ENCODE peak calls at places on chromosome X, in four cellular contexts. J is stimulated activated CD4-positive, alpha-beta T cell treated with anti-CD3 and anti-CD28 coated beads, Interleukin-4, amount 100 ng/mL, for 24 hours; Y is KBM-7; V is head of caudate nucleus. Z is an unnamed sample.

GRCh38 chrX:136376713-136377112 is 76.0 kb downstream of the ADGRG4 start:
- DNase-seq in J (no peak), Y (no peak), V (no peak), Z (no peak)

GRCh38 chrX:21947671-21948070 is 7.2 kb downstream of the SMS start:
- DNase-seq in J (no peak), Y (no peak), V (no peak), Z (no peak)

GRCh38 chrX:38277802-38278201 is 49.5 kb downstream of the RPGR start:
- DNase-seq in J (no peak), Y (no peak), V (no peak), Z (no peak)

GRCh38 chrX:118974088-118974907 is at the start of gene LONRF3:
- DNase-seq in J (peak; percentile 65), Y (no peak), V (peak; percentile 80), Z (peak; percentile 55)

GRCh38 chrX:114181195-114181594 is 402.7 kb upstream of the HTR2C start:
- DNase-seq in J (no peak), Y (no peak), V (no peak), Z (no peak)

GRCh38 chrX:19798423-19798822 is 89.0 kb downstream of the SH3KBP1 start:
- DNase-seq in J (peak; percentile 33), Y (no peak), V (no peak), Z (no peak)

GRCh38 chrX:147476008-147476407 is 435.7 kb upstream of the FMR1 start:
- DNase-seq in J (no peak), Y (peak; percentile 29), V (no peak), Z (peak; percentile 16)

GRCh38 chrX:23578079-23578478 is 89.2 kb upstream of the PRDX4 start:
- DNase-seq in J (no peak), Y (no peak), V (no peak), Z (no peak)

GRCh38 chrX:23854122-23854521 is 53.6 kb downstream of the APOO start:
- DNase-seq in J (no peak), Y (no peak), V (no peak), Z (no peak)

GRCh38 chrX:789096-789495 is 158.5 kb downstream of the SHOX start:
- DNase-seq in J (no peak), Y (no peak), V (no peak), Z (no peak)

GRCh38 chrX:51860679-51861078 is 32.7 kb upstream of the MAGED1 start:
- DNase-seq in J (no peak), Y (peak; percentile 50), V (peak; percentile 24), Z (no peak)

GRCh38 chrX:67545772-67546495 is 2.1 kb downstream of the AR start:
- DNase-seq in J (no peak), Y (peak; percentile 70), V (no peak), Z (no peak)

GRCh38 chrX:10111364-10112148 is 45.2 kb upstream of the CLCN4 start:
- DNase-seq in J (peak; percentile 56), Y (peak; percentile 96), V (peak; percentile 56), Z (peak; percentile 53)

GRCh38 chrX:20285513-20285912 is 18.8 kb upstream of the RPS6KA3 start:
- DNase-seq in J (no peak), Y (no peak), V (no peak), Z (no peak)

GRCh38 chrX:103215768-103216085 is 819 bp downstream of the BEX4 start:
- DNase-seq in J (no peak), Y (no peak), V (no peak), Z (no peak)